ENCODE peak calls at places on chromosomes 16 and 17, in seven cellular contexts. Q, A, C, X, D, Z and N are unnamed samples.

GRCh38 chr16:54715011-54715410 is 215.7 kb upstream of the IRX5 start:
- DNase-seq in Q (no peak), A (no peak), C (no peak), X (no peak), D (no peak), Z (no peak), N (no peak)

GRCh38 chr16:85055503-85056210 is 28.1 kb downstream of the KIAA0513 start:
- DNase-seq in Q (peak), A (peak), C (peak), X (no peak), D (peak), Z (peak), N (peak)

GRCh38 chr17:49521088-49521450 is 26.0 kb downstream of the NGFR start:
- DNase-seq in Q (no peak), A (no peak), C (no peak), X (no peak), D (no peak), Z (no peak), N (no peak)

GRCh38 chr16:74999208-74999682 is 421 bp downstream of the ZNRF1 start:
- DNase-seq in Q (peak), A (no peak), C (peak), X (no peak), D (peak), Z (no peak), N (no peak)

GRCh38 chr16:48608452-48608851 is 1.5 kb downstream of the N4BP1 start:
- DNase-seq in Q (no peak), A (no peak), C (no peak), X (no peak), D (no peak), Z (no peak), N (peak)

GRCh38 chr16:56350491-56351405 is 74.6 kb downstream of the AMFR start:
- DNase-seq in Q (no peak), A (no peak), C (peak), X (no peak), D (peak), Z (no peak), N (no peak)

GRCh38 chr17:78723001-78723796 is 58.9 kb downstream of the CYTH1 start:
- DNase-seq in Q (no peak), A (no peak), C (no peak), X (no peak), D (peak), Z (no peak), N (no peak)

GRCh38 chr17:76063880-76064546 is 8.3 kb downstream of the SRP68 start:
- DNase-seq in Q (no peak), A (no peak), C (peak), X (no peak), D (no peak), Z (no peak), N (no peak)

GRCh38 chr17:50308666-50309065 is 34.4 kb downstream of the TMEM92 start:
- DNase-seq in Q (no peak), A (no peak), C (no peak), X (no peak), D (no peak), Z (no peak), N (no peak)

GRCh38 chr17:29933379-29933778 is 3.4 kb upstream of the SSH2 start:
- DNase-seq in Q (no peak), A (no peak), C (no peak), X (peak), D (no peak), Z (peak), N (peak)

GRCh38 chr16:64615647-64616280 is 506.1 kb downstream of the CDH11 start:
- DNase-seq in Q (no peak), A (no peak), C (peak), X (no peak), D (peak), Z (no peak), N (no peak)

GRCh38 chr16:87600246-87600645 is 2.1 kb upstream of the JPH3 start:
- DNase-seq in Q (no peak), A (no peak), C (no peak), X (no peak), D (no peak), Z (no peak), N (no peak)

GRCh38 chr16:68328151-68328859 is 17.5 kb downstream of the PRMT7 start:
- DNase-seq in Q (peak), A (peak), C (peak), X (peak), D (peak), Z (peak), N (peak)

GRCh38 chr16:57096192-57096591 is 3.8 kb downstream of the CPNE2 start:
- DNase-seq in Q (no peak), A (no peak), C (no peak), X (no peak), D (no peak), Z (no peak), N (no peak)

GRCh38 chr16:554640-555413 is 5.4 kb upstream of the PRR35 start:
- DNase-seq in Q (peak), A (no peak), C (no peak), X (no peak), D (no peak), Z (peak), N (no peak)

GRCh38 chr17:35982409-35983191 is 1.3 kb upstream of the CCL16 start:
- DNase-seq in Q (no peak), A (no peak), C (no peak), X (no peak), D (no peak), Z (no peak), N (no peak)

GRCh38 chr17:35981246-35981645 is at the start of gene CCL16:
- DNase-seq in Q (no peak), A (no peak), C (no peak), X (no peak), D (no peak), Z (no peak), N (no peak)

GRCh38 chr17:35978346-35978745 is 3.0 kb downstream of the CCL16 start:
- DNase-seq in Q (no peak), A (no peak), C (no peak), X (no peak), D (no peak), Z (peak), N (peak)

GRCh38 chr17:35984140-35984539 is 2.4 kb downstream of the CCL14 start:
- DNase-seq in Q (no peak), A (no peak), C (no peak), X (no peak), D (no peak), Z (no peak), N (no peak)

DNA sequence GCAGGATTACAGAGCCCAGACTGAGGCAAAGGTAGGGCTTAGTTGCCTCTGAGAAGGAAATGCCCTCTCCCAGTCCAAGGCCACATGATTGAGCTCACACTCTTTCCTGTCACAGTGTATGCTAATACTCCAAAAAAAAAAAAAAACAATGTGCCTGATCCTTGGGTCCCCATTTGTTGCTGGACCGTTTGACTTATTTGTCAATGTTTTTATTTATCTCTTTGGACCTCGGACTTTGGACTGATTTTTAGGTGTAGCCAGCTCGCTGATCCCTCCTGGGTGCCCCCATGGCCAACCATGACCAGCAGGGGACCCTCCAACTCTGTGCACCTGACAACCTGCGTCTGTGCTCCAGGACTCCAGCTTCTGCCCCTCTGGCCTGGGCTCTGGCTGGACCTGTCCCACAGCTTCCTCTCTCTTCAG is 622 bp upstream of the CCL16 start:
- DNase-seq in Q (no peak), A (no peak), C (no peak), X (no peak), D (no peak), Z (no peak), N (no peak)
- TF ChIP-seq CTCF in Q (no peak), A (no peak), C (no peak), X (no peak), D (no peak), Z (no peak), N (no peak)

DNA sequence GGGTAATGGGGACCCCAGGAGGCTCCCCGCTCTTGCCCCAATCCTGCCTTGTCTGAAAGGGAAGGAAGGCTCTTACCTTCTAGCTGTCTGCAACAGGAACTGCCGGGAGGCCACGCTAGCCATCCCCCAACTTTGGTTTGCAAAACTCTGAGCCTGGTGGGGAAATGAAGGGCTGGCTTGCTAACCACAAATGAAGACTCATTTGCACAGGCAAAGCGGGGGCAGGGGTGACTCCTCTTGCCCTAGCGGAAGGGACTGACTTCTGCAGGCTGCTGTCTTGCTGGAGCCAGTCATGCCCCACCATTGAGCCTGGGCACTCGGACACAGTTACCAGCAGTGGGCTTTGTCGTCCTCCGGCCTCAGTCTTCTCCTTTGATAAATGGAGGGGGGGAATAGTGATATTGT is 52.6 kb downstream of the PLCG2 start:
- DNase-seq in Q (peak), A (no peak), C (peak), X (no peak), D (peak), Z (no peak), N (no peak)
- TF ChIP-seq CTCF in Q (no peak), A (no peak), C (peak), X (no peak), D (no peak), Z (no peak), N (no peak)

DNA sequence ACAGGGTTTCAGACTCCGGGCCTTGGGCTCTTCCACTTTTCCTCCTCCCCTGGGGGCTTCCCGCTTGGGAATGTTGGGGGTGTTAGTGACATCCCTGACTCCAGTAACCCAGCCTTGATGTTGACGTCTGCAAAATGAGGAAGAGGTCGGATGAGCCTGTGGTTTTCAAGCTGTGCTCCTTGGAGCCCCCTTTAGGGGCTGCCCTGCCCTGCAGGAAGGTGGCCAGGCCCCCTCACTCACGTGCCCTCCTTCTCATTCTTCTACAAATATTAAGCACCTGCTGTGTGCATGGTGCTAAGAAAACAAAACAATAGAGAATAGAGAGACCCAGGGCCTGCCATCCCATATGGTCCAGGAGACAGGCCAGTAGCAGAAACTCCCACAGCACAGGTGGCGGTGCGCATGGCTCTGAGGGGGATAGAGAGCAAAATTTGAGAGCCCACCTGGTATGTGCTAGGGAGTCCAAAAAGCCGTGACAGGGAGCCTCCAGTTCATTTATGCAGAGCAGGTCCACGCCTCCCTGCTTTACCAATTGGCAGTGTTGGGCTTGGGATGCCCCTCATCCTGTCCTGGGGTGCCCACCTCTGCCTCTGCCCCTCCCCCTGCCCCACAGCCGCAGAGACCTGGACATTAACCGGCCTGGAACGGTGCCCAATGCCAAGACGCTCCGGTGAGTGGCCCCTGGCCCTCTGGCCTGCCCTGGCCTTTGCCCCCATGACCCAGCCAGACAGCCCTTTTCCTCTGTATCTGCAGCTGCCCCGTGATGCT is 7.4 kb downstream of the NDRG4 start:
- DNase-seq in Q (no peak), A (no peak), C (no peak), X (no peak), D (no peak), Z (no peak), N (no peak)
- TF ChIP-seq CTCF in Q (no peak), A (no peak), C (no peak), X (no peak), D (no peak), Z (no peak), N (no peak)

DNA sequence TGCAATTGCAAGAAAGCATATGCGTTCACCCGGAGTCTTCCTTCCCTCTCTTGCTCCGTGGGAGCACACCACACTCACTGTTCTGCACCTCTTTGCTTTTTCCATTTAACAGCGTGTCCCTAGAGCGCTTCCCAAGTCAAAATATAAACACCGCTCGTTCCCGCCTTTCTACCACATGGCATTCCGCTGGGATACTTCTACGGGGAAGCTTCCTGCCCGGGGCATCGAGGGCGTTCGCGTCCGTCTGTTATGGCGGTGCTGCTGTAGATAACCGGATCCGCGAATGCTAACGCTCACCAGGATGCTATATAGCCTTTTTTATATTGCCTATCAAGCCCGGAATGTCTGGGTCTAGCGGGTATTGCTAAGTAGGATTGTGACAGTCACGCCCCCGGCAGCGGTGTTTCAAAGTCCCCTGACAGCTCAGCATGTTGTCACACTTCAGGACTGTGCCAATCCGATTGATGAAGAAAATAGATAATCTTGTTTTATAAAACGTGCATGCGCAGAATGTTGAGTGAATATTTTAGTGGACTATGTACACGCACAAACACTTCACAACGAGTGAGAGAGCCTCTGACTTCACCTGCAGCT is 31.0 kb downstream of the CCDC40 start:
- DNase-seq in Q (no peak), A (no peak), C (no peak), X (no peak), D (no peak), Z (no peak), N (no peak)
- TF ChIP-seq CTCF in Q (no peak), A (no peak), C (no peak), X (no peak), D (no peak), Z (no peak), N (no peak)

GRCh38 chr16:7629571-7629970 is 296.9 kb downstream of the RBFOX1 start:
- DNase-seq in Q (no peak), A (no peak), C (no peak), X (no peak), D (no peak), Z (no peak), N (no peak)
- TF ChIP-seq CTCF in Q (no peak), A (no peak), C (no peak), X (no peak), D (no peak), Z (no peak), N (no peak)

GRCh38 chr16:89123001-89123830 is 29.6 kb downstream of the ACSF3 start:
- DNase-seq in Q (no peak), A (no peak), C (peak), X (no peak), D (no peak), Z (no peak), N (peak)
- TF ChIP-seq CTCF in Q (no peak), A (no peak), C (no peak), X (no peak), D (no peak), Z (no peak), N (no peak)

DNA sequence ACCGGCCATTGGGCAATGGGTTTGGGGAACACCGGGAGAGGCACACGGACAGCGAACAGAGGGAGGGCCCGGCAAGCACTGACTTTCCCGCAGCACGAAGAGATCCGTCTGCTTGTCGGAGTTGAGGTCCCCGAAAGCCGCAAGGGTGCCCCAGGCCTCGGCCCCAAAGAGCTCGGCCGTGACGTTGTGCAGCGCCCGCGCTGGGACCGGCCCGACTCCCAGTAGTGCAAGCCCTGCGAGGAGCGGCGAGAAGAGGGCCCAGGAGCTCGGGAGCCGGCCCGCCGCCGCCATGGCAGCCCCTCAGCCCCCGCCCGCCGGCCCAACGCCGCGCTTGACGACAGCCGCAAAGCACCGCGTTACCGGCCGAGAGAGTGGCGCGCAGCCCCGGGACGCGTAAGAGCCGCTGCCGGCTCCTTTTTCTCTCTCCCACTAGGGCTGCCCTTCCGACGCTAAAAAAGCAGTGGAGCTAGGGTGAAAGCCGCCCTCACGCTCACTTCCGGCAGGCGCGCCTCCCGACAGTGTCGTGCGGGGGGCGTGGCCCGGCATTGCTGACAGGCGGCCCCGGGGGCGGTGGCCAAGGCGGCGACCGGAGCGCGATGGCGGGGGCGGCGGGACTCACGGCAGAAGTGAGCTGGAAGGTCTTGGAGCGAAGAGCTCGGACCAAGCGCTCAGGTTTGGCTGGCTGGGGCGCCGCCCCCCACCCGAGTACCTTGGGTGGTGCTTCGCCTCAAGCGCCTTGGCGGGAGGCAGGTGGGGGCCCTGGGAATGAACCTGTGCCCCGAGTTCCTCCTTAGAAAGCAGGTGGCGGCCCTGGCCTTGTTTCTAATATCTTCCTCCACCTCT is at the start of the genes ITFG1 and PHKB:
- DNase-seq in Q (peak), A (peak), C (peak), X (peak), D (peak), Z (peak), N (peak)
- TF ChIP-seq CTCF in Q (peak), A (peak), C (no peak), X (no peak), D (peak), Z (no peak), N (peak)

DNA sequence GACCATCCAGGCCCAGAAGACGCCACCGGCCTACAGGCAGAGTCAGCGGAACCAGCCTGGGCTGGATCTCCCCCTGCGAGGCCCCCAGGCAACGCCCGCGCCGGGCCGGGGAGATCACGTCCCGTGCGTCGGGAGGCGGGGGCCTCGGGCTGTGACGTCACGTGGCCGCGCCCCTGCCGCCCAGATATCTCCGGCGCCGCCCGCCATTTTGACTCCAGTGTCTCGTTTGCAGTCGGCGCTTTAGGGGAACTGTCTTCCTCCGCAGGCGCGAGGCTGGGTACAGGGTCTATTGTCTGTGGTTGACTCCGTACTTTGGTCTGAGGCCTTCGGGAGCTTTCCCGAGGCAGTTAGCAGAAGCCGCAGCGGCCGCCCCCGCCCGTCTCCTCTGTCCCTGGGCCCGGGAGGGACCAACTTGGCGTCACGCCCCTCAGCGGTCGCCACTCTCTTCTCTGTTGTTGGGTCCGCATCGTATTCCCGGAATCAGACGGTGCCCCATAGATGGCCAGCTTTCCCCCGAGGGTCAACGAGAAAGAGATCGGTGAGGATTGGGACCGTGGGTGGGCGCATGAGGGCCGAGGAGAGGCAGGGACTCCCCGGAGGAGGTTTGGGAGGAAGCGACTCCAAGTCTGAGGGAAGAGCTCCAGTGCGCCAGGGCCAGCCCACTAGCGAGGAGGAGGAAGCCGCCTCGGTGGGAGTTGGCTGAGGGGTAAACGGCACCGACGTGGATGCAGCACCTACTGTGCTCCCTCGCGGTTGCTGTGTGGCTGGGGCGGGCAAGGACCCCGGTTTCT is at the start of gene WSB1:
- DNase-seq in Q (peak), A (peak), C (peak), X (peak), D (peak), Z (peak), N (peak)
- TF ChIP-seq CTCF in Q (peak), A (no peak), C (no peak), X (no peak), D (peak), Z (no peak), N (no peak)

GRCh38 chr16:10812352-10813122 is 6.1 kb downstream of the TVP23A start:
- DNase-seq in Q (no peak), A (no peak), C (no peak), X (no peak), D (no peak), Z (no peak), N (no peak)
- TF ChIP-seq CTCF in Q (no peak), A (no peak), C (no peak), X (no peak), D (no peak), Z (no peak), N (no peak)

GRCh38 chr17:37701424-37702020 is 43.3 kb downstream of the HNF1B start:
- DNase-seq in Q (no peak), A (no peak), C (peak), X (peak), D (no peak), Z (peak), N (peak)
- TF ChIP-seq CTCF in Q (peak), A (peak), C (peak), X (peak), D (peak), Z (peak), N (peak)